ENCODE peak calls at places on chromosomes 6 and 20, in ten cellular contexts. Y is IMR-90; E is lower lobe of right lung; K is A549; B is esophagus squamous epithelium; F is cardiac muscle cell; S is effector memory CD4-positive, alpha-beta T cell; W is CD8-positive, alpha-beta T cell; T is pancreas; M is K562. H is an unnamed sample. For H3K9me3, the result is how much of the 10 kb centered on the place peaks cover.

GRCh38 chr6:119174879-119175817 is 96.7 kb upstream of the FAM184A start:
- DNase-seq in Y (peak), E (no peak), K (no peak), B (no peak), F (peak), S (no peak), W (no peak), T (no peak), M (no peak), H (no peak)

GRCh38 chr6:110265273-110265672 is 85.0 kb downstream of the CDC40 start:
- DNase-seq in Y (no peak), E (no peak), K (no peak), B (no peak), F (no peak), S (no peak), W (no peak), T (no peak), M (no peak), H (no peak)

GRCh38 chr6:22113046-22113766 is 183.6 kb downstream of the PRL start:
- DNase-seq in Y (peak), E (no peak), K (peak), B (no peak), F (peak), S (no peak), W (no peak), T (no peak), M (no peak), H (no peak)

GRCh38 chr6:155200012-155200411 is 63.8 kb upstream of the CLDN20 start:
- DNase-seq in Y (peak), E (no peak), K (no peak), B (no peak), F (no peak), S (no peak), W (no peak), T (no peak), M (no peak), H (no peak)

GRCh38 chr20:18506744-18507143 is 996 bp upstream of the SEC23B start:
- DNase-seq in Y (no peak), E (no peak), K (no peak), B (no peak), F (no peak), S (peak), W (peak), T (no peak), M (no peak), H (no peak)

GRCh38 chr20:52801628-52802006 is 170.5 kb upstream of the TSHZ2 start:
- DNase-seq in Y (no peak), E (no peak), K (no peak), B (no peak), F (no peak), S (no peak), W (no peak), T (peak), M (no peak), H (no peak)

GRCh38 chr6:45555981-45556771 is 178.4 kb upstream of the SUPT3H start:
- DNase-seq in Y (peak), E (no peak), K (no peak), B (no peak), F (peak), S (no peak), W (no peak), T (no peak), M (no peak), H (no peak)

GRCh38 chr6:15249371-15250019 is 3.6 kb downstream of the JARID2 start:
- DNase-seq in Y (no peak), E (no peak), K (no peak), B (no peak), F (no peak), S (no peak), W (no peak), T (no peak), M (no peak), H (no peak)

GRCh38 chr20:61937146-61937962 is 128.3 kb downstream of the TAF4 start:
- DNase-seq in Y (no peak), E (peak), K (no peak), B (no peak), F (no peak), S (no peak), W (no peak), T (no peak), M (no peak), H (no peak)

GRCh38 chr6:71349395-71349794 is 60.8 kb downstream of the OGFRL1 start:
- DNase-seq in Y (peak), E (no peak), K (no peak), B (no peak), F (peak), S (no peak), W (no peak), T (no peak), M (no peak), H (peak)

GRCh38 chr6:99579781-99580180 is 11.3 kb upstream of the CCNC start:
- DNase-seq in Y (no peak), E (no peak), K (no peak), B (no peak), F (no peak), S (no peak), W (no peak), T (no peak), M (no peak), H (no peak)

GRCh38 chr6:70079241-70079640 is 212.9 kb downstream of the COL19A1 start:
- DNase-seq in Y (no peak), E (no peak), K (no peak), B (no peak), F (no peak), S (no peak), W (no peak), T (no peak), M (no peak), H (no peak)

GRCh38 chr6:111871207-111871606 is 2.0 kb downstream of the FYN start:
- DNase-seq in Y (no peak), E (no peak), K (no peak), B (no peak), F (no peak), S (peak), W (peak), T (no peak), M (no peak), H (peak)

DNA sequence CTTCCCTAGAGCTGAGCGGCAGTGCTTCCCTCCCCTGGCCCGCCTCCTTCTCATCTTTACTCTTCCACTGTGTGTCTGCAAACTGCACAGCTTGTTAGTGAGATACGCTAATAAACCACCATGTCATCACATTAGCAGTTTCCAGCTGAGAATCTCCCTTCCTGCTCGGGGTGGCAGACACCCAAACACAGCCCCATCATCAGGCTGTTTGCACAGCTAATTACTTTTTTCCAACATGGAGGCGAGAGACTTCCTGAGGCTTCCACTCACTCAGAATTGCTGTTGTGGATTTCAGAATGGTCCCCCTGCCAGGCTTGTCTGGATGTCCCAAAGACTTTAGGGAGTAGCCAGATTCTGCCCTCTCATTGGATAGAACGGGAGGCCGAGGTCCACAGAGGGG is 445.0 kb upstream of the SULF2 start:
- DNase-seq in Y (no peak), E (no peak), K (no peak), B (no peak), F (no peak), S (no peak), W (no peak), T (no peak), M (no peak), H (no peak)
- H3K9me3 ChIP-seq in Y (under half), E (under half), K (under half), B (under half), F (under half), S (under half), W (under half), T (under half), M (under half), H (under half)

GRCh38 chr6:39197521-39198500 is 31.5 kb downstream of the KCNK5 start:
- DNase-seq in Y (no peak), E (no peak), K (no peak), B (no peak), F (no peak), S (no peak), W (no peak), T (no peak), M (no peak), H (no peak)

GRCh38 chr6:39194466-39194865 is 34.8 kb downstream of the KCNK5 start:
- DNase-seq in Y (no peak), E (no peak), K (no peak), B (no peak), F (no peak), S (no peak), W (no peak), T (no peak), M (no peak), H (no peak)

GRCh38 chr6:39199541-39199940 is 29.7 kb downstream of the KCNK5 start:
- DNase-seq in Y (no peak), E (no peak), K (no peak), B (no peak), F (no peak), S (no peak), W (no peak), T (no peak), M (no peak), H (no peak)

GRCh38 chr6:39195792-39196385 is 33.4 kb downstream of the KCNK5 start:
- DNase-seq in Y (no peak), E (no peak), K (no peak), B (no peak), F (no peak), S (no peak), W (no peak), T (no peak), M (peak), H (no peak)

GRCh38 chr6:39196648-39197047 is 32.6 kb downstream of the KCNK5 start:
- DNase-seq in Y (no peak), E (no peak), K (no peak), B (no peak), F (no peak), S (no peak), W (no peak), T (no peak), M (peak), H (no peak)
- H3K27ac ChIP-seq in Y (no peak), E (no peak), K (no peak), B (no peak), F (no peak), S (no peak), W (no peak), T (no peak), M (no peak), H (no peak)

GRCh38 chr20:51398552-51398951 is 144.0 kb downstream of the NFATC2 start:
- DNase-seq in Y (no peak), E (no peak), K (no peak), B (no peak), F (no peak), S (no peak), W (no peak), T (no peak), M (no peak), H (no peak)

GRCh38 chr20:51400051-51400926 is 142.2 kb downstream of the NFATC2 start:
- DNase-seq in Y (no peak), E (no peak), K (no peak), B (peak), F (no peak), S (peak), W (peak), T (no peak), M (no peak), H (peak)

GRCh38 chr20:51398083-51398482 is 144.4 kb downstream of the NFATC2 start:
- DNase-seq in Y (no peak), E (no peak), K (no peak), B (no peak), F (no peak), S (no peak), W (no peak), T (no peak), M (no peak), H (no peak)

GRCh38 chr20:51396365-51396909 is 146.1 kb downstream of the NFATC2 start:
- DNase-seq in Y (no peak), E (no peak), K (no peak), B (no peak), F (no peak), S (no peak), W (no peak), T (no peak), M (no peak), H (no peak)

GRCh38 chr20:51399138-51399890 is 143.2 kb downstream of the NFATC2 start:
- DNase-seq in Y (no peak), E (no peak), K (no peak), B (no peak), F (no peak), S (no peak), W (no peak), T (no peak), M (no peak), H (no peak)
- H3K9me3 ChIP-seq in Y (under half), E (under half), K (under half), B (under half), F (under half), S (under half), W (under half), T (under half), M (under half), H (under half)

DNA sequence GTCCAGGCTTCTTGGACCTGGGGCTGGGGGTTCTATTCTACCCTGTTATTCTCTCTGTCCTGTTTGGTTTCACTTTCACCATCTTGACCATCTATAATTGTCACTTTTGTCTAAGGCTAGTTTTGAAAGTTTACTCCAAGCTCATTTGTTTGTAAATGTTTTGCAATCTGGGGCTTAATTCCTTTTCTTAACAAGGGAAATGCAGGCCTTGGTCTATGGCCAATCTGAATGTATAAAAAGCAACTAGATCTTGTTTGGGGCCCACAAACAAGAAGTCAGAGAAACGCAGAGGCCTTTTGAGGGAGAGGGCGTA is 86.3 kb upstream of the PREP start:
- DNase-seq in Y (peak), E (no peak), K (no peak), B (no peak), F (no peak), S (no peak), W (no peak), T (no peak), M (no peak), H (no peak)
- H3K27ac ChIP-seq in Y (peak), E (peak), K (peak), B (peak), F (no peak), S (no peak), W (no peak), T (no peak), M (no peak), H (no peak)

GRCh38 chr6:26640806-26641205 is 18.7 kb downstream of the ZNF322 start:
- DNase-seq in Y (no peak), E (no peak), K (no peak), B (no peak), F (no peak), S (no peak), W (no peak), T (no peak), M (no peak), H (no peak)
- H3K9me3 ChIP-seq in Y (under half), E (under half), K (half or more), B (half or more), F (under half), S (under half), W (under half), T (under half), M (under half), H (under half)

GRCh38 chr20:38836991-38837390 is 31.5 kb downstream of the PPP1R16B start:
- DNase-seq in Y (no peak), E (no peak), K (no peak), B (no peak), F (no peak), S (no peak), W (no peak), T (no peak), M (no peak), H (no peak)

GRCh38 chr20:38833154-38833856 is 27.8 kb downstream of the PPP1R16B start:
- DNase-seq in Y (no peak), E (no peak), K (no peak), B (no peak), F (no peak), S (no peak), W (peak), T (no peak), M (no peak), H (peak)

GRCh38 chr20:38835792-38836191 is 30.3 kb downstream of the PPP1R16B start:
- DNase-seq in Y (no peak), E (no peak), K (no peak), B (no peak), F (no peak), S (no peak), W (no peak), T (no peak), M (no peak), H (no peak)

GRCh38 chr20:38833857-38834164 is 28.3 kb downstream of the PPP1R16B start:
- DNase-seq in Y (no peak), E (no peak), K (no peak), B (no peak), F (no peak), S (no peak), W (peak), T (no peak), M (no peak), H (peak)

GRCh38 chr20:38834868-38835267 is 29.4 kb downstream of the PPP1R16B start:
- DNase-seq in Y (no peak), E (no peak), K (no peak), B (no peak), F (no peak), S (no peak), W (no peak), T (no peak), M (no peak), H (no peak)
- H3K27ac ChIP-seq in Y (no peak), E (no peak), K (no peak), B (no peak), F (no peak), S (no peak), W (no peak), T (no peak), M (no peak), H (no peak)

GRCh38 chr6:140440223-140440810 is 1065.9 kb upstream of the CITED2 start:
- DNase-seq in Y (no peak), E (no peak), K (no peak), B (no peak), F (no peak), S (no peak), W (no peak), T (no peak), M (no peak), H (no peak)

GRCh38 chr6:140434761-140435160 is 1060.3 kb upstream of the CITED2 start:
- DNase-seq in Y (peak), E (no peak), K (no peak), B (no peak), F (no peak), S (no peak), W (no peak), T (no peak), M (no peak), H (no peak)

GRCh38 chr6:140438346-140438735 is 1063.9 kb upstream of the CITED2 start:
- DNase-seq in Y (peak), E (no peak), K (no peak), B (no peak), F (no peak), S (no peak), W (no peak), T (no peak), M (no peak), H (no peak)

GRCh38 chr6:140436023-140436811 is 1061.8 kb upstream of the CITED2 start:
- DNase-seq in Y (peak), E (no peak), K (no peak), B (no peak), F (peak), S (no peak), W (no peak), T (no peak), M (no peak), H (no peak)

GRCh38 chr6:140437619-140438345 is 1063.3 kb upstream of the CITED2 start:
- DNase-seq in Y (peak), E (no peak), K (no peak), B (no peak), F (no peak), S (no peak), W (no peak), T (no peak), M (no peak), H (no peak)
- H3K9me3 ChIP-seq in Y (under half), E (under half), K (under half), B (under half), F (under half), S (under half), W (under half), T (under half), M (under half), H (under half)

H was measured in CD4-positive, alpha-beta memory T cell.